ENCODE peak calls at places on chromosomes 1 and 21, in five cellular contexts. P is fibroblast of lung, G is gastrocnemius medialis, N is breast epithelium, V is sigmoid colon. W is an unnamed sample. For H3K9me3, the result is how much of the 10 kb centered on the place peaks cover.

GRCh38 chr1:6273380-6273891 is 12.5 kb upstream of the GPR153 start:
- DNase-seq in N (no peak), P (peak), G (no peak), V (no peak), W (peak)

GRCh38 chr1:90710579-90711536 is 6.2 kb downstream of the BARHL2 start:
- DNase-seq in P (no peak), G (no peak), V (no peak), N (no peak), W (no peak)

GRCh38 chr1:101051688-101052638 is 26.4 kb upstream of the DPH5 start:
- DNase-seq in N (no peak), G (no peak), V (no peak), P (no peak), W (no peak)

GRCh38 chr1:112852276-112852675 is 103.7 kb downstream of the SLC16A1 start:
- DNase-seq in V (no peak), G (no peak), N (no peak), P (no peak), W (no peak)

GRCh38 chr1:240284656-240285427 is 193.2 kb downstream of the FMN2 start:
- DNase-seq in G (no peak), N (no peak), V (no peak), P (no peak), W (no peak)

GRCh38 chr1:54866801-54867716 is 19.9 kb downstream of the DHCR24 start:
- DNase-seq in V (no peak), P (no peak), G (no peak), N (no peak), W (no peak)

GRCh38 chr1:32705516-32705915 is 2.9 kb upstream of the SYNC start:
- DNase-seq in P (no peak), V (no peak), N (no peak), G (no peak), W (peak)

GRCh38 chr1:181390350-181391080 is 92.8 kb upstream of the CACNA1E start:
- DNase-seq in G (no peak), N (no peak), P (no peak), V (no peak), W (peak)

GRCh38 chr1:33275200-33275599 is 18.9 kb downstream of the ZNF362 start:
- DNase-seq in G (no peak), V (peak), P (no peak), N (peak), W (no peak)

GRCh38 chr1:53379662-53380002 is 51.8 kb upstream of the LRP8 start:
- DNase-seq in P (no peak), N (peak), V (no peak), G (no peak), W (peak)

GRCh38 chr1:42175314-42176054 is 10.9 kb upstream of the GUCA2A start:
- DNase-seq in V (no peak), G (no peak), P (no peak), N (no peak), W (no peak)

GRCh38 chr1:156167536-156167935 is 14.2 kb downstream of the SEMA4A start:
- DNase-seq in G (no peak), P (peak), V (no peak), N (no peak), W (no peak)

GRCh38 chr1:210376836-210377377 is 48.2 kb downstream of the HHAT start:
- DNase-seq in G (no peak), V (no peak), N (no peak), P (peak), W (no peak)

GRCh38 chr1:19338323-19338762 is 26.2 kb downstream of the SLC66A1 start:
- DNase-seq in G (no peak), P (no peak), V (no peak), N (peak), W (peak)

GRCh38 chr1:238484121-238484520 is 593.4 kb upstream of the ZP4 start:
- DNase-seq in N (no peak), V (no peak), P (peak), G (no peak), W (no peak)

GRCh38 chr1:164735315-164736052 is 176.5 kb downstream of the PBX1 start:
- DNase-seq in P (peak), V (no peak), N (no peak), G (no peak), W (no peak)

GRCh38 chr1:220151454-220151853 is 57.5 kb downstream of the IARS2 start:
- DNase-seq in G (no peak), N (no peak), P (peak), V (no peak), W (no peak)

GRCh38 chr1:88736633-88737248 is 52.7 kb downstream of the PKN2 start:
- DNase-seq in V (no peak), P (peak), N (no peak), G (no peak), W (no peak)
- TF ChIP-seq CTCF in V (no peak), P (peak), N (no peak), G (peak), W (peak)

GRCh38 chr1:248697907-248698306 is 4.7 kb downstream of the OR14I1 start:
- DNase-seq in G (no peak), V (no peak), N (no peak), P (no peak), W (no peak)
- H3K9me3 ChIP-seq in G (under half), V (under half), N (under half), P (under half), W (under half)

GRCh38 chr1:24968941-24969585 is 39.0 kb upstream of the RUNX3 start:
- DNase-seq in V (no peak), N (no peak), P (no peak), G (no peak), W (peak)
- TF ChIP-seq CTCF in V (no peak), N (no peak), P (no peak), G (no peak), W (no peak)

GRCh38 chr1:152110365-152110859 is 4.8 kb downstream of the TCHH start:
- DNase-seq in N (no peak), V (no peak), P (peak), G (no peak), W (peak)

GRCh38 chr1:152110860-152111514 is 4.3 kb downstream of the TCHH start:
- DNase-seq in P (peak), V (no peak), G (no peak), N (no peak), W (peak)

GRCh38 chr1:152112885-152113432 is 2.3 kb downstream of the TCHH start:
- DNase-seq in N (no peak), V (no peak), G (no peak), P (no peak), W (peak)

GRCh38 chr1:152111515-152111968 is 3.7 kb downstream of the TCHH start:
- DNase-seq in G (no peak), P (peak), N (no peak), V (no peak), W (peak)

DNA sequence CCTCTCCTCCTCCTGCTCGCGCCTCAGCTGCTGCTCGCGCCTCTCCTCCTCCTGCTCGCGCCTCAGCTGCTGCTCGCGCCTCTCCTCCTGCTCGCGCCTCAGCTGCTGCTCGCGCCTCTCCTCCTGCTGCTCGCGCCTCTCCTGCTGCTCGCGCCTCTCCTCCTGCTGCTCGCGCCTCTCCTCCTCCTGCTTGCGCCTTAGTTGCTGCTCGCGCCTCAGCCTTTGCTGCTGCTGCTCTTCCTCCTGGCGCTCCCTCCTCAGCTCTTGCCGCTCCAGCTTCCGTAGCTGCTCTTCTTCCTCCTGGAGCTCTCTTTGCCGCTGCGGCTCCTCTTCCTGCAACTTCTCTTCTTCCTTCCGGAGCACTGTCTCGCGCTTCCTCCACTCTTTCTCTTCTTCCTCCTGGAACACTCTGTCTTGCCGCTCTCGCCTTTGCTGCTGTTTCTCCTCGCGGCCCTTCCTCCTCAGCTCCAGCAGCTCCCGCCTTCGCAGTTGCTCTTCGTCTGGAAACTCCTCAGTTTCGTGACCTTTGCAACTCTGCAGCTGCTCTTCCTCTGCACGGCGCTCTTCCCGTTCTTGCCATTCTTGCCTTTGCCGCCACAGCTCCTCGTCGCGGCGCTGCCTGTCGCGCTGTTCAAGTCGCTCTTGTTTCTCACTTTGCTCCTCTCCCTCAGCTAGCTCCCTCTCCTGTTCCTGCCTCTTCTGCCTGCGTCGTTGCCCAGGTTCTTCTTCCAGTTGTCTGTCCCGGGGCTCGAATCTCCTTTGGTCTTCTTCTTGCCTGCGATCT is 3.0 kb downstream of the TCHH start:
- DNase-seq in P (peak), N (no peak), G (no peak), V (no peak), W (peak)
- H3K9me3 ChIP-seq in P (under half), N (under half), G (under half), V (under half), W (under half)

GRCh38 chr1:116763787-116764465 is 9.7 kb downstream of the CD2 start:
- DNase-seq in G (no peak), N (no peak), P (no peak), V (no peak), W (no peak)
- TF ChIP-seq CTCF in G (no peak), N (no peak), P (peak), V (no peak), W (peak)

GRCh38 chr1:2908081-2908480 is 106.6 kb upstream of the TTC34 start:
- DNase-seq in P (no peak), N (no peak), G (no peak), V (no peak), W (no peak)
- H3K9me3 ChIP-seq in P (under half), N (under half), G (under half), V (under half), W (under half)

DNA sequence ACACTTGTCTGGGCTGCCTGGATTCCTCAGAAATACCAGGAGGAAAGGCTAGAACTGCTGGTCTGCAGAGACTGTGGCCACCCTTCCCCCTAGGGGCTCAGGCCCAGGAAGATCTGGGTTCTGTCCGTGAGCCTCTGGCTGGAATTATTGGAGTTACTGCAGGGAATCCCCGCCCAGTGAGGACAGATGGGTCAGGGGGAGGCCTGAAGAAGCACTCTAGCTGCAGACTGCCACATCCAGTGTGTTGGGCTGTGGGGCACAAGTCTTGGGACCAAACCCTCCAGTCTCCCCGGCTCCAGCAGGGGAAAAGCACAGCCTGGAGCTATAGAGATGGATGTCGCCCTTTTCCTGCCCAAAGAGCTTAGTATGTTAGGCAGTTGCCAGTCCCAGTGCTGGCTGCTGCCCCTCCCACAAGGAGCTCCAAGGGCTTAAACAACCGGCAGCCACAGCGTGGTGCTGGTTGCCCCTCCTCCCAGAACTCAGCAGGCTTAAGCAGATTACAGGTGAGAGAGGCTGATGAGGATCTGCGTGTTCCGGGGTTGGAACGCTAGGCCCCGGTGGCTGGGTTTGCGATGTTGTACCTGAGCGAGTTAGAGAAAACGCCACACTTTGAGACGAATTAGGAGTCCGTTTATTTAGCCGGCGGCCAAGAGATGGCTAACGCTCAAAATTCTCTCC is 255.5 kb upstream of the LRRC7 start:
- DNase-seq in G (no peak), P (no peak), N (no peak), V (no peak), W (no peak)
- TF ChIP-seq CTCF in G (no peak), P (no peak), N (no peak), V (no peak), W (no peak)

DNA sequence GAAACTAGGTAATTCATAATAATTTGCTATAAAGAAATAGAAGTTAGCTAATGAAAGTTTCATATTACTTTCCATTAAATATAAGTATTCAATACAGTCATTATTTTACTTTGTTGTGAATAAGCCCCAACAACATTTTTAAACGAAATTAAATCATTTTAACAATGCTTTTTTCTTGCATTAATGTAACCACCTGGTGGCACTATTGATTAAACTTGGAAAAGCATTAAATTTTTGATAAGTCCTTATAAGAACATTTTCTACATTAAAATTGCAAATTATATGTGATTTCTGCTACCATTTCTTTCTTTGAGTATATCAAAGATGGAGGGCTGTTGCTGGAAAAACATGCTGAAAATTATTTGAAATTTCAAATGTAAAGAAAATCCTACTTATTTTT is 918.8 kb upstream of the TMPRSS15 start:
- DNase-seq in P (no peak), G (no peak), N (no peak), V (no peak), W (no peak)
- H3K9me3 ChIP-seq in P (under half), G (under half), N (under half), V (under half), W (under half)